ENCODE peak calls at places on chromosomes 2 and 18, in five cellular contexts. G, P, X, N and C are unnamed samples.

GRCh38 chr18:11883153-11883552 is 25.0 kb downstream of the MPPE1 start:
- DNase-seq in G (no peak), P (peak; percentile 86), X (no peak), N (no peak), C (no peak)

GRCh38 chr2:46142546-46143329 is 154.5 kb upstream of the EPAS1 start:
- DNase-seq in P (no peak), G (no peak), N (no peak), X (no peak), C (no peak)

GRCh38 chr2:221431477-221431876 is 140.6 kb downstream of the EPHA4 start:
- DNase-seq in P (no peak), X (no peak), G (peak; percentile 79), N (no peak), C (no peak)

GRCh38 chr18:58025205-58025604 is 18.8 kb upstream of the NEDD4L start:
- DNase-seq in P (no peak), X (no peak), G (no peak), N (no peak), C (no peak)

GRCh38 chr2:176931588-176932563 is 280.7 kb upstream of the HNRNPA3 start:
- DNase-seq in P (no peak), X (peak; percentile 36), G (no peak), N (no peak), C (peak; percentile 16)

GRCh38 chr2:170101789-170102188 is 76.2 kb upstream of the MYO3B start:
- DNase-seq in N (no peak), X (no peak), P (no peak), G (no peak), C (no peak)

GRCh38 chr2:239881561-239882320 is 143.4 kb downstream of the NDUFA10 start:
- DNase-seq in P (no peak), X (no peak), N (no peak), G (no peak), C (peak; percentile 74)

GRCh38 chr2:171798156-171798815 is 95.8 kb downstream of the SLC25A12 start:
- DNase-seq in N (no peak), P (no peak), X (no peak), G (no peak), C (peak; percentile 39)

GRCh38 chr18:55246278-55246677 is 287.0 kb upstream of the CCDC68 start:
- DNase-seq in X (no peak), N (no peak), P (no peak), G (no peak), C (no peak)